ENCODE peak calls at places on chromosome 1, in ten cellular contexts. L is RPMI8226, G is left cardiac atrium, R is NCI-H524, T is transverse colon, E is NCI-H2081, H is DMS153, M is ELR, X is coronary artery, K is EH. B is an unnamed sample.
A peak's percentile ranks its signal among the peaks of the same experiment; 100 is the strongest.

GRCh38 chr1:236129315-236129714 is 13.0 kb upstream of the GPR137B start:
- DNase-seq in L (no peak), G (no peak), R (no peak), T (no peak), E (no peak), H (no peak), M (no peak), X (no peak), K (no peak), B (no peak)

GRCh38 chr1:55428944-55429931 is 214.1 kb upstream of the USP24 start:
- DNase-seq in L (no peak), G (peak; percentile 81), R (no peak), T (peak; percentile 11), E (no peak), H (no peak), M (peak; percentile 100), X (peak; percentile 92), K (peak; percentile 100), B (peak; percentile 97)

GRCh38 chr1:225694151-225694603 is 41.3 kb upstream of the ENAH start:
- DNase-seq in L (no peak), G (peak; percentile 64), R (no peak), T (no peak), E (no peak), H (peak; percentile 98), M (no peak), X (no peak), K (peak; percentile 58), B (peak; percentile 71)

GRCh38 chr1:167482184-167482583 is 36.1 kb downstream of the CD247 start:
- DNase-seq in L (no peak), G (no peak), R (no peak), T (no peak), E (no peak), H (no peak), M (no peak), X (no peak), K (no peak), B (no peak)

GRCh38 chr1:109112056-109112651 is 1.8 kb upstream of the ELAPOR1 start:
- DNase-seq in L (peak; percentile 52), G (no peak), R (no peak), T (no peak), E (no peak), H (peak; percentile 38), M (peak; percentile 63), X (no peak), K (peak; percentile 65), B (peak; percentile 54)

GRCh38 chr1:58768971-58769808 is 14.7 kb downstream of the JUN start:
- DNase-seq in L (peak; percentile 42), G (peak; percentile 86), R (peak; percentile 12), T (peak; percentile 78), E (peak; percentile 61), H (no peak), M (peak; percentile 85), X (no peak), K (peak; percentile 73), B (peak; percentile 81)

GRCh38 chr1:174837386-174837785 is 162.4 kb upstream of the CACYBP start:
- DNase-seq in L (no peak), G (no peak), R (peak; percentile 2), T (no peak), E (no peak), H (no peak), M (no peak), X (no peak), K (no peak), B (no peak)

GRCh38 chr1:1000357-1001056 is 610 bp upstream of the HES4 start:
- DNase-seq in L (peak; percentile 85), G (peak; percentile 87), R (no peak), T (peak; percentile 84), E (no peak), H (peak; percentile 71), M (peak; percentile 83), X (peak; percentile 92), K (peak; percentile 81), B (peak; percentile 89)

GRCh38 chr1:206612129-206612876 is at the start of gene EIF2D:
- DNase-seq in L (peak; percentile 97), G (peak; percentile 93), R (peak; percentile 75), T (peak; percentile 96), E (peak; percentile 97), H (peak; percentile 92), M (peak; percentile 92), X (peak; percentile 96), K (peak; percentile 94), B (peak; percentile 95)

GRCh38 chr1:198598796-198599321 is 40.0 kb upstream of the PTPRC start:
- DNase-seq in L (no peak), G (no peak), R (no peak), T (no peak), E (no peak), H (no peak), M (no peak), X (no peak), K (no peak), B (no peak)

GRCh38 chr1:15328785-15329480 is 80.8 kb upstream of the EFHD2 start:
- DNase-seq in L (no peak), G (peak; percentile 82), R (no peak), T (no peak), E (no peak), H (no peak), M (peak; percentile 52), X (no peak), K (peak; percentile 65), B (peak; percentile 98)

GRCh38 chr1:225508538-225509375 is 80.9 kb upstream of the LBR start:
- DNase-seq in L (no peak), G (peak; percentile 48), R (no peak), T (no peak), E (peak; percentile 25), H (peak; percentile 96), M (peak; percentile 97), X (no peak), K (peak; percentile 99), B (peak; percentile 97)

GRCh38 chr1:60273185-60273584 is 199.6 kb upstream of the C1orf87 start:
- DNase-seq in L (no peak), G (no peak), R (no peak), T (no peak), E (no peak), H (no peak), M (no peak), X (no peak), K (no peak), B (no peak)

GRCh38 chr1:203271018-203271743 is 34.1 kb upstream of the BTG2 start:
- DNase-seq in L (peak; percentile 78), G (peak; percentile 72), R (peak; percentile 47), T (peak; percentile 81), E (no peak), H (peak; percentile 36), M (peak; percentile 76), X (no peak), K (peak; percentile 76), B (peak; percentile 75)

GRCh38 chr1:184753608-184754478 is 815 bp downstream of the EDEM3 start:
- DNase-seq in L (peak; percentile 60), G (peak; percentile 50), R (peak; percentile 9), T (peak; percentile 51), E (no peak), H (no peak), M (peak; percentile 53), X (peak; percentile 79), K (peak; percentile 33), B (peak; percentile 76)

GRCh38 chr1:178564086-178564782 is 51.3 kb downstream of the TEX35 start:
- DNase-seq in L (no peak), G (no peak), R (no peak), T (no peak), E (no peak), H (no peak), M (no peak), X (no peak), K (no peak), B (peak; percentile 88)

GRCh38 chr1:221777434-221778072 is 35.7 kb upstream of the DUSP10 start:
- DNase-seq in L (peak; percentile 75), G (no peak), R (no peak), T (no peak), E (no peak), H (no peak), M (no peak), X (no peak), K (no peak), B (no peak)

GRCh38 chr1:230267338-230268065 is 158.6 kb downstream of the PGBD5 start:
- DNase-seq in L (no peak), G (no peak), R (no peak), T (no peak), E (peak; percentile 28), H (peak; percentile 86), M (no peak), X (peak; percentile 49), K (no peak), B (no peak)

GRCh38 chr1:2044510-2045319 is 5.5 kb upstream of the PRKCZ start:
- DNase-seq in L (peak; percentile 79), G (peak; percentile 69), R (peak; percentile 14), T (peak; percentile 79), E (peak; percentile 32), H (no peak), M (peak; percentile 52), X (no peak), K (peak; percentile 60), B (peak; percentile 37)

GRCh38 chr1:20093940-20094391 is 24.0 kb downstream of the PLA2G5 start:
- DNase-seq in L (no peak), G (peak; percentile 76), R (no peak), T (no peak), E (no peak), H (no peak), M (no peak), X (no peak), K (no peak), B (no peak)

GRCh38 chr1:22839806-22840205 is 129.2 kb downstream of the EPHB2 start:
- DNase-seq in L (no peak), G (no peak), R (no peak), T (no peak), E (no peak), H (no peak), M (no peak), X (no peak), K (no peak), B (no peak)

B was measured in lung microvascular endothelial cell.